ENCODE peak calls at places on chromosomes 12 and 14, in eight cellular contexts. K is fibroblast of lung, C is IMR-90, G is SK-N-SH, D is neural progenitor cell, W is GM23248, U is H1, R is astrocyte. Y is an unnamed sample.

GRCh38 chr14:76719664-76720063 is 41.6 kb upstream of the VASH1 start:
- DNase-seq in D (no peak), R (no peak), U (no peak), C (no peak), K (no peak), G (no peak), W (no peak), Y (no peak)

GRCh38 chr12:85277900-85278597 is 2.0 kb upstream of the ALX1 start:
- DNase-seq in D (peak; percentile 35), U (no peak), G (no peak), R (no peak), C (no peak), K (no peak), W (no peak), Y (no peak)

GRCh38 chr12:47634127-47634526 is 71.7 kb downstream of the RPAP3 start:
- DNase-seq in W (no peak), C (no peak), G (no peak), K (no peak), R (no peak), U (no peak), D (no peak), Y (no peak)

GRCh38 chr14:87508333-87508732 is 484.6 kb downstream of the GALC start:
- DNase-seq in K (no peak), G (no peak), W (no peak), C (no peak), D (no peak), U (no peak), R (peak; percentile 7), Y (no peak)

GRCh38 chr12:27970981-27971489 is 1.5 kb downstream of the PTHLH start:
- DNase-seq in K (peak; percentile 23), W (peak; percentile 37), D (peak; percentile 61), U (peak; percentile 54), C (no peak), G (peak; percentile 21), R (peak; percentile 30), Y (no peak)

GRCh38 chr14:59751578-59751977 is 119.0 kb downstream of the RTN1 start:
- DNase-seq in K (no peak), R (no peak), G (no peak), W (no peak), D (no peak), C (no peak), U (no peak), Y (no peak)

GRCh38 chr14:22096511-22096890 is 422.9 kb upstream of the OR4E1 start:
- DNase-seq in R (no peak), G (no peak), K (no peak), U (no peak), D (no peak), W (no peak), C (no peak), Y (no peak)

GRCh38 chr14:99519347-99519881 is 38.2 kb downstream of the CCNK start:
- DNase-seq in G (no peak), U (no peak), C (no peak), W (no peak), K (no peak), D (no peak), R (no peak), Y (no peak)

GRCh38 chr14:72049462-72049861 is 117.2 kb downstream of the RGS6 start:
- DNase-seq in K (no peak), R (no peak), W (peak; percentile 1), C (no peak), D (no peak), G (no peak), U (no peak), Y (no peak)

GRCh38 chr14:55773297-55773696 is 193.3 kb downstream of the KTN1 start:
- DNase-seq in R (no peak), K (no peak), D (no peak), C (no peak), U (no peak), W (no peak), G (no peak), Y (no peak)

GRCh38 chr14:54737132-54737711 is 165.4 kb downstream of the GCH1 start:
- DNase-seq in C (peak; percentile 82), U (no peak), R (peak; percentile 91), K (peak; percentile 51), W (peak; percentile 73), G (no peak), D (no peak), Y (no peak)

GRCh38 chr12:122042910-122043309 is 21.2 kb downstream of the BCL7A start:
- DNase-seq in G (no peak), D (no peak), W (no peak), R (no peak), U (no peak), C (no peak), K (no peak), Y (no peak)

GRCh38 chr14:67221248-67221981 is 19.8 kb upstream of the PALS1 start:
- DNase-seq in C (peak; percentile 80), W (peak; percentile 68), D (no peak), G (no peak), R (peak; percentile 94), K (peak; percentile 6), U (no peak), Y (peak; percentile 62)

GRCh38 chr12:14356147-14356546 is 9.3 kb upstream of the ATF7IP start:
- DNase-seq in U (no peak), R (no peak), C (no peak), D (no peak), W (peak; percentile 46), K (no peak), G (no peak), Y (peak; percentile 14)

GRCh38 chr14:100271247-100271939 is 32.4 kb downstream of the YY1 start:
- DNase-seq in G (no peak), D (no peak), W (peak; percentile 20), C (no peak), U (no peak), K (peak; percentile 17), R (no peak), Y (peak; percentile 50)

GRCh38 chr14:24385524-24385923 is 13.3 kb upstream of the NYNRIN start:
- DNase-seq in R (no peak), K (no peak), G (no peak), C (no peak), D (no peak), U (no peak), W (no peak), Y (no peak)

DNA sequence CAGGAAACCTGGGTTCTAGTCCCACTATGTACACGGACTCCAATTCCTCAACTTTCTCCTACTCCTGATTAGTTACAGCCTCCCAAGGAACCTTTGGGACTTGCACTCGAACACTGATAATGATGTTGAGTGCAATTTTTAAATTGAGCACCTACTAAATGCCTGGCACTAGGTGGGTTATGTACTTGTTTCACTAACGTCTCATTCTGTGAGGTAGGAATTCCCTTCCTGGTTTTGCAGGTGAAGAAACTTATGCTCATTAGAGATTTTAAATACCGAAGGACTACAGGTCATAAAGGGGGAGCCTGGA is 536 bp downstream of the PARPBP start:
- DNase-seq in R (no peak), G (peak; percentile 5), C (no peak), U (no peak), D (peak; percentile 1), W (no peak), K (no peak), Y (no peak)
- H3K9ac ChIP-seq in R (peak overlapping the region; percentile 93), G (peak overlapping the region; percentile 83), C (peak overlapping the region; percentile 65), U (peak overlapping the region; percentile 90), D (peak overlapping the region; percentile 65), W (peak overlapping the region; percentile 96), K (peak overlapping the region; percentile 80), Y (peak overlapping the region; percentile 95)

DNA sequence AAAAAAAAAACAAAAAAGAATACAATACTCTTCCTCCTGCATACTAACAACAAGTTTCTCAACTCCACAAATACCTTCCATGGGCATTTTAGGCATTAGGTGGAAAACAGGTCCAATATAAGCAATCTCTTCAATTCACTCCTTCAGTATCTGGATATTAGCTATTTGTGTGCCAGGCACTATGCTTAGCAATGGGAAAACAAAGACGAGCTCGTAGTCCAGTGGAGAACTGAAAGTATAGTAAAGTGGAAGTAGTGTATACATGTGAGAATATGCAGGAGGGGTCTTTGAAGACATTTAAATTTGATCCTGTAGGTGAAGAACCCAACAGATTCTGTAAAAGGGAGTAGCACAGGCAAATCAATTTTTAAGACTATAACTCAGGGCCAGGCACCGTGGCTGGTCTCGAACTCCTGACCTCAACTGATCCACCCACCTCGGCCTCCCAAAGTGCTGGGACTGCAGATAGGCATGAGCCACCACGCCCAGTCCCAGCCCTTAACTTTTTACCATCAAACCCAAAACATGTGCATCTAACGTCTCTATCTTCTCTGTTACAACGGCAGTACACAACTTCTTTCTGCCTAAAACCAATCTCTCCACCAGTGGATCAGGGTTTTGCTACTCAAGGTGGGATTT is 10.6 kb downstream of the HECTD1 start:
- DNase-seq in R (no peak), K (no peak), W (no peak), U (no peak), G (no peak), D (no peak), C (no peak), Y (no peak)
- H3K4me1 ChIP-seq in R (peaks cover 22% of the 10 kb centered on the region), K (peaks cover 11% of the 10 kb centered on the region), W (peaks cover 28% of the 10 kb centered on the region), U (no peaks in the 10 kb centered on the region), G (peaks cover 31% of the 10 kb centered on the region), D (peaks cover 4% of the 10 kb centered on the region), C (peaks cover 8% of the 10 kb centered on the region), Y (peaks cover 32% of the 10 kb centered on the region)

GRCh38 chr12:31959051-31959700 is at the start of gene RESF1:
- DNase-seq in R (peak; percentile 74), U (peak; percentile 88), D (peak; percentile 95), C (peak; percentile 76), G (peak; percentile 96), W (peak; percentile 92), K (peak; percentile 87), Y (peak; percentile 93)

GRCh38 chr12:31964280-31964679 is 5.1 kb downstream of the RESF1 start:
- DNase-seq in R (no peak), C (no peak), W (no peak), K (no peak), G (no peak), U (no peak), D (no peak), Y (no peak)

GRCh38 chr12:31959701-31960391 is 631 bp downstream of the RESF1 start:
- DNase-seq in U (no peak), G (peak; percentile 81), R (peak; percentile 55), C (peak; percentile 61), D (peak; percentile 57), W (peak; percentile 82), K (peak; percentile 70), Y (peak; percentile 83)

GRCh38 chr12:31961137-31961536 is 1.9 kb downstream of the RESF1 start:
- DNase-seq in K (no peak), U (no peak), G (no peak), W (no peak), D (no peak), C (no peak), R (no peak), Y (no peak)

DNA sequence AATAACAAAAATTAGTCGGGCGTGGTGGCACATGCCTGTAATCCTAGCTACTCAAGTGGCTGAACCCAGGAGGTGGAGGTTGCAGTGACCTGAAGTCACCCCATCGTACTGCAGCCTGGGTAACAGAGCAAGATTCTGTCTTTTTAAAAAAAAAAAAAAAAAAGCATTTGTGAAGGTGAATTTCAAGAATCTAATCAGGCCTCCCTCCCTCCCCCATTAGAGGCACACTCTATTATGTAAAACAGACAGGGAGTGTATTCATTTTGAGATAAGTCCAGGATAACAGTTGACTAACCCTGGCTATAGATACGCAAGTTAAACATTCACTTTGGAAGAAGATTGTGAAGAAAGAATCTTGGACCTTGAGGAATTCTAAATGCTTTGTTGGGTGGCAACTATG is 2.9 kb downstream of the RESF1 start:
- DNase-seq in K (no peak), U (no peak), R (no peak), D (no peak), C (no peak), W (no peak), G (no peak), Y (no peak)
- H3K4me3 ChIP-seq in K (no peak overlapping the region), U (no peak overlapping the region), R (no peak overlapping the region), D (no peak overlapping the region), C (no peak overlapping the region), W (no peak overlapping the region), G (no peak overlapping the region), Y (no peak overlapping the region)

GRCh38 chr12:29164477-29165163 is 15.5 kb downstream of the FAR2 start:
- DNase-seq in K (peak; percentile 85), C (peak; percentile 62), G (no peak), W (peak; percentile 86), D (no peak), R (peak; percentile 60), U (no peak), Y (peak; percentile 73)
- H3K9ac ChIP-seq in K (no peak overlapping the region), C (no peak overlapping the region), G (no peak overlapping the region), W (peak overlapping the region; percentile 18), D (no peak overlapping the region), R (peak overlapping the region; percentile 39), U (no peak overlapping the region), Y (no peak overlapping the region)